ENCODE peak calls at places on chromosomes 6 and 20, in ten cellular contexts. K is hippocampal formation; O is DMS53; L is pulmonary artery endothelial cell; D is lower lobe of right lung; C is H54; H is osteocyte; N is naive thymus-derived CD8-positive, alpha-beta T cell; I is Calu3; B is stromal cell of bone marrow. V is an unnamed sample.

GRCh38 chr6:34908194-34908593 is 19.1 kb downstream of the ANKS1A start:
- DNase-seq in H (no peak), K (no peak), O (no peak), D (no peak), N (no peak), I (peak), L (no peak), B (no peak), C (no peak), V (no peak)

GRCh38 chr6:129667621-129668020 is 42.4 kb downstream of the ARHGAP18 start:
- DNase-seq in N (no peak), K (no peak), C (no peak), O (no peak), D (no peak), I (no peak), H (no peak), B (no peak), L (peak), V (no peak)

GRCh38 chr6:56230976-56231566 is 16.3 kb downstream of the COL21A1 start:
- DNase-seq in C (no peak), D (no peak), B (no peak), I (no peak), L (peak), O (no peak), H (no peak), N (no peak), K (no peak), V (no peak)

GRCh38 chr20:20009784-20010253 is 7.3 kb upstream of the NAA20 start:
- DNase-seq in K (no peak), C (no peak), H (no peak), L (no peak), O (peak), D (no peak), N (no peak), I (no peak), B (no peak), V (no peak)

GRCh38 chr6:10205120-10205519 is 209.8 kb downstream of the TFAP2A start:
- DNase-seq in O (no peak), N (no peak), D (no peak), H (no peak), B (peak), I (no peak), L (peak), C (no peak), K (no peak), V (no peak)

GRCh38 chr6:23269436-23269835 is 700.1 kb downstream of the HDGFL1 start:
- DNase-seq in O (no peak), H (no peak), N (no peak), K (no peak), L (no peak), D (no peak), I (no peak), C (no peak), B (peak), V (no peak)

GRCh38 chr6:141451508-141452353 is 681.0 kb upstream of the GJE1 start:
- DNase-seq in I (no peak), K (no peak), L (no peak), N (no peak), B (no peak), O (no peak), C (peak), H (no peak), D (no peak), V (peak)

GRCh38 chr20:10171864-10172751 is 46.5 kb upstream of the SNAP25 start:
- DNase-seq in I (peak), B (no peak), H (no peak), O (peak), K (peak), D (peak), N (no peak), L (no peak), C (peak), V (no peak)

GRCh38 chr20:40563296-40563950 is 125.6 kb downstream of the MAFB start:
- DNase-seq in B (no peak), C (peak), D (peak), N (no peak), H (no peak), I (peak), L (peak), O (no peak), K (no peak), V (peak)

GRCh38 chr6:147826698-147827097 is 318.2 kb downstream of the SAMD5 start:
- DNase-seq in I (no peak), L (no peak), O (no peak), C (no peak), H (no peak), N (no peak), D (no peak), B (no peak), K (no peak), V (no peak)

GRCh38 chr6:45880139-45880538 is 135.5 kb downstream of the CLIC5 start:
- DNase-seq in B (no peak), N (no peak), C (no peak), O (no peak), K (no peak), D (no peak), L (no peak), H (no peak), I (peak), V (no peak)

GRCh38 chr20:32675223-32675975 is 1.7 kb upstream of the C20orf203 start:
- DNase-seq in I (no peak), H (no peak), C (no peak), K (no peak), L (no peak), B (no peak), O (peak), N (no peak), D (no peak), V (no peak)

GRCh38 chr6:52992980-52993379 is 2.1 kb downstream of the GSTA4 start:
- DNase-seq in O (no peak), B (peak), N (no peak), D (no peak), C (no peak), K (no peak), H (no peak), I (no peak), L (no peak), V (no peak)

GRCh38 chr6:109349419-109349987 is 32.8 kb downstream of the CD164 start:
- DNase-seq in K (no peak), H (no peak), B (peak), O (peak), C (no peak), N (no peak), D (no peak), L (peak), I (peak), V (no peak)

GRCh38 chr20:57438552-57438951 is 47.4 kb downstream of the RBM38 start:
- DNase-seq in H (no peak), K (no peak), B (no peak), I (no peak), L (no peak), O (no peak), D (no peak), N (no peak), C (no peak), V (no peak)

GRCh38 chr20:63383556-63383955 is 22.4 kb upstream of the CHRNA4 start:
- DNase-seq in O (no peak), D (no peak), N (no peak), C (no peak), B (no peak), L (no peak), K (no peak), H (no peak), I (no peak), V (no peak)

GRCh38 chr20:46011631-46012482 is 3.1 kb downstream of the MMP9 start:
- DNase-seq in O (peak), C (peak), L (no peak), H (no peak), B (no peak), I (peak), K (no peak), N (no peak), D (peak), V (no peak)

GRCh38 chr6:136791296-136792065 is 796 bp downstream of the MAP3K5 start:
- DNase-seq in O (peak), N (peak), H (no peak), L (no peak), K (peak), C (no peak), I (peak), D (peak), B (peak), V (no peak)

GRCh38 chr6:136338486-136338885 is 48.8 kb upstream of the BCLAF1 start:
- DNase-seq in O (peak), K (no peak), I (no peak), N (no peak), L (no peak), C (no peak), H (no peak), D (no peak), B (no peak), V (no peak)

GRCh38 chr6:81859884-81860283 is 107.4 kb upstream of the TENT5A start:
- DNase-seq in L (no peak), I (no peak), C (no peak), H (no peak), K (no peak), O (no peak), B (peak), N (no peak), D (no peak), V (no peak)

GRCh38 chr20:10448270-10449156 is 13.4 kb downstream of the SLX4IP start:
- DNase-seq in H (no peak), I (no peak), K (no peak), L (no peak), B (peak), D (no peak), C (no peak), N (no peak), O (peak), V (no peak)

GRCh38 chr20:1882026-1882425 is 13.2 kb upstream of the SIRPA start:
- DNase-seq in D (no peak), N (no peak), L (no peak), B (no peak), O (no peak), C (no peak), I (no peak), H (no peak), K (no peak), V (no peak)

GRCh38 chr6:138943089-138943625 is 44.9 kb downstream of the REPS1 start:
- DNase-seq in K (no peak), O (no peak), L (no peak), I (no peak), B (no peak), D (no peak), H (no peak), N (no peak), C (no peak), V (no peak)

GRCh38 chr20:48697845-48698491 is 129.8 kb downstream of the PREX1 start:
- DNase-seq in N (no peak), I (peak), L (no peak), B (no peak), C (peak), H (peak), D (peak), O (no peak), K (peak), V (no peak)

GRCh38 chr20:32823078-32823477 is 3.3 kb downstream of the MAPRE1 start:
- DNase-seq in K (no peak), H (no peak), O (no peak), C (peak), N (no peak), B (peak), L (no peak), I (peak), D (no peak), V (peak)

GRCh38 chr6:53647437-53648094 is 18.0 kb downstream of the KLHL31 start:
- DNase-seq in N (peak), H (no peak), C (no peak), O (no peak), B (no peak), L (no peak), K (no peak), D (no peak), I (no peak), V (no peak)

GRCh38 chr20:41118632-41119031 is 18.7 kb upstream of the PLCG1 start:
- DNase-seq in B (no peak), K (no peak), H (no peak), D (no peak), I (no peak), O (no peak), N (no peak), C (no peak), L (no peak), V (no peak)

GRCh38 chr6:5730586-5731263 is 276.0 kb downstream of the NRN1 start:
- DNase-seq in C (no peak), O (no peak), H (no peak), L (no peak), D (no peak), I (no peak), K (no peak), B (peak), N (no peak), V (no peak)

GRCh38 chr20:37095108-37095608 is 639 bp downstream of the RBL1 start:
- DNase-seq in L (no peak), H (no peak), O (peak), D (no peak), K (no peak), C (no peak), N (peak), I (peak), B (no peak), V (no peak)

GRCh38 chr6:7243188-7243942 is 69.6 kb downstream of the SSR1 start:
- DNase-seq in N (peak), H (no peak), C (peak), B (no peak), K (peak), L (no peak), D (peak), O (peak), I (peak), V (no peak)

GRCh38 chr6:35691027-35691824 is 2.5 kb upstream of the FKBP5 start:
- DNase-seq in C (no peak), D (peak), B (peak), K (peak), N (no peak), H (peak), L (no peak), I (no peak), O (no peak), V (no peak)

GRCh38 chr6:43801489-43802181 is 31.6 kb downstream of the VEGFA start:
- DNase-seq in B (no peak), D (no peak), L (no peak), N (no peak), I (no peak), O (no peak), K (no peak), H (no peak), C (no peak), V (no peak)

GRCh38 chr6:158213925-158214674 is 46.0 kb downstream of the GTF2H5 start:
- DNase-seq in O (peak), K (peak), H (no peak), D (peak), I (peak), N (peak), B (peak), L (peak), C (no peak), V (no peak)

V was measured in keratinocyte.